ENCODE peak calls at places on chromosome 6, in four cellular contexts. R, N, V and W are unnamed samples.

GRCh38 chr6:166777096-166777630 is 150.1 kb upstream of the RPS6KA2 start:
- DNase-seq in R (no peak), N (no peak), V (no peak), W (peak; percentile 30)

GRCh38 chr6:157530126-157530525 is 149.1 kb downstream of the ZDHHC14 start:
- DNase-seq in R (no peak), N (no peak), V (no peak), W (no peak)

GRCh38 chr6:100229512-100229911 is 235.2 kb downstream of the SIM1 start:
- DNase-seq in R (peak; percentile 41), N (no peak), V (no peak), W (no peak)

GRCh38 chr6:33123732-33124524 is 48.1 kb downstream of the HLA-DPB1 start:
- DNase-seq in R (no peak), N (no peak), V (no peak), W (no peak)

GRCh38 chr6:44731485-44732095 is 344.1 kb downstream of the CDC5L start:
- DNase-seq in R (no peak), N (no peak), V (no peak), W (peak; percentile 11)

GRCh38 chr6:80956898-80957297 is 795.6 kb downstream of the TENT5A start:
- DNase-seq in R (no peak), N (no peak), V (no peak), W (no peak)

GRCh38 chr6:81752969-81753708 is 658 bp upstream of the TENT5A start:
- DNase-seq in R (peak; percentile 96), N (peak; percentile 87), V (peak; percentile 93), W (peak; percentile 94)

GRCh38 chr6:4348462-4349112 is 213.2 kb upstream of the ECI2 start:
- DNase-seq in R (no peak), N (no peak), V (no peak), W (no peak)

GRCh38 chr6:5337573-5337972 is 76.3 kb downstream of the FARS2 start:
- DNase-seq in R (no peak), N (no peak), V (no peak), W (no peak)

GRCh38 chr6:167311286-167311685 is 13.6 kb upstream of the TTLL2 start:
- DNase-seq in R (no peak), N (no peak), V (no peak), W (no peak)

GRCh38 chr6:44002591-44003344 is 124.5 kb downstream of the MRPL14 start:
- DNase-seq in R (peak; percentile 73), N (no peak), V (peak; percentile 44), W (no peak)

GRCh38 chr6:145091102-145091826 is 644.1 kb downstream of the EPM2A start:
- DNase-seq in R (no peak), N (no peak), V (no peak), W (no peak)

GRCh38 chr6:60867548-60867947 is 1418.5 kb downstream of the KHDRBS2 start:
- DNase-seq in R (no peak), N (no peak), V (no peak), W (no peak)

GRCh38 chr6:89050155-89050554 is 30.4 kb upstream of the PNRC1 start:
- DNase-seq in R (no peak), N (peak; percentile 56), V (peak; percentile 42), W (peak; percentile 85)

GRCh38 chr6:34709386-34709785 is 12.8 kb upstream of the ILRUN start:
- DNase-seq in R (peak; percentile 51), N (no peak), V (peak; percentile 79), W (no peak)

GRCh38 chr6:7904654-7905319 is 5.8 kb downstream of the TXNDC5 start:
- DNase-seq in R (no peak), N (no peak), V (no peak), W (no peak)

GRCh38 chr6:16236648-16237199 is 1.7 kb upstream of the GMPR start:
- DNase-seq in R (no peak), N (no peak), V (no peak), W (no peak)

GRCh38 chr6:118890997-118891790 is 2.8 kb upstream of the ASF1A start:
- DNase-seq in R (no peak), N (no peak), V (no peak), W (no peak)

GRCh38 chr6:156776470-156776840 is 723 bp upstream of the ARID1B start:
- DNase-seq in R (no peak), N (no peak), V (no peak), W (no peak)

GRCh38 chr6:41488392-41489129 is 57.6 kb upstream of the FOXP4 start:
- DNase-seq in R (no peak), N (peak; percentile 18), V (peak; percentile 23), W (no peak)

GRCh38 chr6:56335733-56336132 is 88.4 kb upstream of the COL21A1 start:
- DNase-seq in R (no peak), N (no peak), V (no peak), W (no peak)

GRCh38 chr6:145147559-145147958 is 587.8 kb downstream of the EPM2A start:
- DNase-seq in R (no peak), N (no peak), V (no peak), W (no peak)

GRCh38 chr6:79170915-79171314 is 63.6 kb downstream of the HMGN3 start:
- DNase-seq in R (no peak), N (no peak), V (no peak), W (no peak)

GRCh38 chr6:158795516-158795915 is 23.7 kb downstream of the EZR start:
- DNase-seq in R (no peak), N (no peak), V (no peak), W (no peak)
- H3K36me3 ChIP-seq in R (no peaks in the 10 kb centered on the region), N (no peaks in the 10 kb centered on the region), V (no peaks in the 10 kb centered on the region), W (no peaks in the 10 kb centered on the region)

GRCh38 chr6:159540883-159541282 is 152.2 kb downstream of the SOD2 start:
- DNase-seq in R (no peak), N (no peak), V (no peak), W (no peak)
- H3K9me3 ChIP-seq in R (no peaks in the 10 kb centered on the region), N (no peaks in the 10 kb centered on the region), V (no peaks in the 10 kb centered on the region), W (no peaks in the 10 kb centered on the region)

DNA sequence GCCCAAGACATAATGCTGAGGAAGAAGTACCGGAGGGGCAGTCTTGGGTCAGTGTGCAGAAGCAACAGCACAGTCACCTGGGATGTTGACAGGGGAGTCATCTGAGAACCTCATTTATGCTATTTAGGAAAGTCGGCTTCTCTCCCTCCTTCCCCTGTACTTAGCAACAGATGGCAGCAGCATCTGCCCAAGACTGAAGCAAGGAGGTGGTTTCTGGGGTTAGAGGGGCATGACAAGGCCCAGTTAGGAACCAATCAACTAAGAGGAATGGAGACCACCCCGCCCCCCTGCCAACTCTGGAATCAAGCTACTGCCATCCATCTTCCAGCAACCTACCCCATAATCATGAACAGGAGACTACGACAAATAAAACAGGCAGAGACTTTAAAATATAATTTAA is 21.7 kb downstream of the RIPK1 start:
- DNase-seq in R (no peak), N (no peak), V (no peak), W (no peak)
- H3K36me3 ChIP-seq in R (peaks cover 66% of the 10 kb centered on the region), N (no peaks in the 10 kb centered on the region), V (no peaks in the 10 kb centered on the region), W (peaks cover 39% of the 10 kb centered on the region)

GRCh38 chr6:149186873-149187272 is 130.6 kb upstream of the TAB2 start:
- DNase-seq in R (no peak), N (no peak), V (no peak), W (no peak)
- H3K9me3 ChIP-seq in R (peaks cover 6% of the 10 kb centered on the region), N (peaks cover 12% of the 10 kb centered on the region), V (no peaks in the 10 kb centered on the region), W (peaks cover 29% of the 10 kb centered on the region)

GRCh38 chr6:111696814-111697213 is 91.1 kb upstream of the TRAF3IP2 start:
- DNase-seq in R (no peak), N (no peak), V (no peak), W (no peak)
- H3K36me3 ChIP-seq in R (peaks cover 50% of the 10 kb centered on the region), N (no peaks in the 10 kb centered on the region), V (no peaks in the 10 kb centered on the region), W (peaks cover 43% of the 10 kb centered on the region)

DNA sequence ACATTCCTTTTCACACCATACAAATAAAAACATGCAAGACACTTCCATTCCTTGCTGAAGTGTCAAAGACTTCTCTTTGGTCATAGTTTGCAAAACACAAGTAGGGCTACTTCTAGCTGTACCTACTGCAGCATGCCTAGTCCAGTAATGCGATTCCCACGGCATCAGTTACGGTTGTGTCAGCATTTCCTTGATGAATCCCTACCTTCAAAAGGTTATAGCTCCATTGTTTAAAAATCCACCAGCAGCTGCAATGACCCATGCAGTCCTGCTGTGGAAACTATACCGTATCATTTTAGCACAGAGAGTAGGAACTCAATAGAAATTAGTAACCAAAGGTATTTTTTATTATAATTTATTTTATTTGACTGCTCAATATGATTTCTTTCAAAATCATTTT is 1371.5 kb downstream of the EPHA7 start:
- DNase-seq in R (no peak), N (no peak), V (no peak), W (no peak)
- H3K9me3 ChIP-seq in R (no peaks in the 10 kb centered on the region), N (no peaks in the 10 kb centered on the region), V (no peaks in the 10 kb centered on the region), W (no peaks in the 10 kb centered on the region)

GRCh38 chr6:125888989-125889656 is 67.4 kb upstream of the HINT3 start:
- DNase-seq in R (no peak), N (no peak), V (no peak), W (no peak)
- H3K36me3 ChIP-seq in R (peaks cover 73% of the 10 kb centered on the region), N (no peaks in the 10 kb centered on the region), V (peaks cover 3% of the 10 kb centered on the region), W (peaks cover 27% of the 10 kb centered on the region)

DNA sequence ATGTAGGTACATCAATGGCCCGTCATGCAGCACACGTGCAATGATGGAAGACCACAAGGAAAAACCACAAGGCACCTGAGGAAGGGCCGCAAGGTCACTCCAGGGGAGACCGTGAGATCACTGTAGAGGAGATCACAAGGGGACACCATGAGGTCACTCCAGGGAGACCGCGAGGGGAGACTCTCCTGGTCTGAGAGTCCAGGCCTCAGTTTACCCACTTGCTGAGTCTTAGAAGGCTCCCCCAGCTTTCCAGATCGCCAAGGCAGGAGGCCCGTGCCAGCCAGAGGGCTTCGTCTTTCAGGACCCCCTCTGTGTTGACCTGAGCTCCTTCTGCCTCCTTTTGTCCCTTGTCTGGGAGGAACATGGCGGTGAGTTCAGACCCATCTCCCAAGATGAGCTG is 232.2 kb downstream of the ERMARD start:
- DNase-seq in R (no peak), N (no peak), V (no peak), W (no peak)
- H3K9me3 ChIP-seq in R (no peaks in the 10 kb centered on the region), N (no peaks in the 10 kb centered on the region), V (no peaks in the 10 kb centered on the region), W (no peaks in the 10 kb centered on the region)